ENCODE peak calls at places on chromosomes 3 and 15, in six cellular contexts. I is stimulated activated naive B cell treated with anti-CD40 and anti-IgM and Interleukin-4, amounts not matched to agents 10 μg/mL and 1 μg/mL and 100 μg/mL, for 72 hours; X is EH; S is lower leg skin; T is activated CD4-positive, alpha-beta T cell treated with anti-CD3 and anti-CD28 coated beads, Interleukin-2, amount 50 U/mL, for 1 hour; B is CD8-positive, alpha-beta T cell. Z is an unnamed sample.
A peak's percentile ranks its signal among the peaks of the same experiment; 100 is the strongest.

GRCh38 chr15:85414495-85414894 is 34.1 kb downstream of the AKAP13 start:
- DNase-seq in I (no peak), X (peak; percentile 43), S (no peak), T (no peak), B (no peak), Z (no peak)

GRCh38 chr3:117407317-117407716 is 697.7 kb downstream of the TUSC7 start:
- DNase-seq in I (no peak), X (peak; percentile 3), S (no peak), T (no peak), B (no peak), Z (no peak)

GRCh38 chr3:10992017-10992945 is at the start of gene SLC6A1:
- DNase-seq in I (no peak), X (peak; percentile 10), S (no peak), T (no peak), B (no peak), Z (no peak)

GRCh38 chr3:168545591-168545990 is 449.9 kb upstream of the GOLIM4 start:
- DNase-seq in I (no peak), X (no peak), S (no peak), T (no peak), B (no peak), Z (peak; percentile 45)

GRCh38 chr3:187798531-187799520 is 53.6 kb upstream of the BCL6 start:
- DNase-seq in I (no peak), X (no peak), S (no peak), T (no peak), B (no peak), Z (no peak)

GRCh38 chr15:43440721-43441281 is 52.2 kb downstream of the TP53BP1 start:
- DNase-seq in I (no peak), X (peak; percentile 98), S (no peak), T (no peak), B (no peak), Z (no peak)

GRCh38 chr3:85678713-85679112 is 719.9 kb downstream of the CADM2 start:
- DNase-seq in I (no peak), X (no peak), S (no peak), T (no peak), B (no peak), Z (no peak)

GRCh38 chr3:72130565-72130964 is 345.6 kb upstream of the PROK2 start:
- DNase-seq in I (no peak), X (no peak), S (no peak), T (no peak), B (no peak), Z (no peak)

GRCh38 chr3:188944108-188944507 is 227.7 kb upstream of the TPRG1 start:
- DNase-seq in I (no peak), X (no peak), S (no peak), T (no peak), B (no peak), Z (no peak)

GRCh38 chr3:150640256-150640655 is 37.1 kb downstream of the SELENOT start:
- DNase-seq in I (no peak), X (no peak), S (no peak), T (no peak), B (no peak), Z (no peak)

GRCh38 chr15:45134682-45135604 is 5.1 kb downstream of the DUOX1 start:
- DNase-seq in I (no peak), X (no peak), S (no peak), T (peak; percentile 18), B (no peak), Z (no peak)

GRCh38 chr3:39808467-39809180 is 785 bp upstream of the MYRIP start:
- DNase-seq in I (no peak), X (peak; percentile 9), S (no peak), T (no peak), B (no peak), Z (no peak)

GRCh38 chr3:12401208-12401607 is 83.1 kb upstream of the TSEN2 start:
- DNase-seq in I (no peak), X (no peak), S (no peak), T (no peak), B (no peak), Z (no peak)

GRCh38 chr3:64293121-64293520 is 67.9 kb upstream of the PRICKLE2 start:
- DNase-seq in I (no peak), X (no peak), S (no peak), T (no peak), B (no peak), Z (no peak)

GRCh38 chr3:177640319-177640997 is 443.2 kb upstream of the TBL1XR1 start:
- DNase-seq in I (no peak), X (no peak), S (no peak), T (no peak), B (no peak), Z (no peak)

GRCh38 chr15:93244691-93245615 is 155.9 kb upstream of the RGMA start:
- DNase-seq in I (no peak), X (no peak), S (peak; percentile 67), T (no peak), B (no peak), Z (no peak)

GRCh38 chr3:117875887-117876286 is 1158.8 kb downstream of the IGSF11 start:
- DNase-seq in I (no peak), X (no peak), S (no peak), T (no peak), B (no peak), Z (no peak)

GRCh38 chr3:73727117-73727802 is 102.5 kb upstream of the PDZRN3 start:
- DNase-seq in I (no peak), X (peak; percentile 97), S (no peak), T (no peak), B (no peak), Z (no peak)

GRCh38 chr3:66153961-66154923 is 66.6 kb upstream of the SLC25A26 start:
- DNase-seq in I (no peak), X (peak; percentile 62), S (no peak), T (no peak), B (no peak), Z (peak; percentile 19)

GRCh38 chr3:129644836-129645235 is 38.4 kb upstream of the PLXND1 start:
- DNase-seq in I (no peak), X (no peak), S (no peak), T (no peak), B (no peak), Z (no peak)

GRCh38 chr15:75149911-75150709 is 51.6 kb upstream of the C15orf39 start:
- DNase-seq in I (no peak), X (peak; percentile 99), S (peak; percentile 85), T (no peak), B (no peak), Z (no peak)

GRCh38 chr3:99172736-99173657 is 271.5 kb upstream of the DCBLD2 start:
- DNase-seq in I (no peak), X (peak; percentile 83), S (peak; percentile 61), T (no peak), B (no peak), Z (no peak)

GRCh38 chr15:80693682-80694623 is 1.2 kb upstream of the ABHD17C start:
- DNase-seq in I (no peak), X (no peak), S (no peak), T (no peak), B (no peak), Z (no peak)

GRCh38 chr3:127655641-127656040 is 17.1 kb upstream of the ABTB1 start:
- DNase-seq in I (no peak), X (peak; percentile 92), S (peak; percentile 36), T (no peak), B (no peak), Z (no peak)

GRCh38 chr15:51884517-51885236 is 55.2 kb downstream of the TMOD3 start:
- DNase-seq in I (no peak), X (peak; percentile 61), S (no peak), T (no peak), B (no peak), Z (no peak)

GRCh38 chr3:5497497-5497896 is 310.0 kb downstream of the EDEM1 start:
- DNase-seq in I (no peak), X (no peak), S (no peak), T (no peak), B (no peak), Z (no peak)

GRCh38 chr15:84648539-84648938 is 5.5 kb downstream of the WDR73 start:
- DNase-seq in I (no peak), X (peak; percentile 42), S (no peak), T (no peak), B (no peak), Z (peak; percentile 71)